ENCODE peak calls at places on chromosome 4, in five cellular contexts. V is suprapubic skin, K is breast epithelium, F is transverse colon, Z is esophagus squamous epithelium. D is an unnamed sample.

GRCh38 chr4:39745920-39746319 is 48.0 kb downstream of the UBE2K start:
- DNase-seq in F (no peak), K (no peak), Z (no peak), V (no peak), D (no peak)

GRCh38 chr4:30912098-30912719 is 192.0 kb downstream of the PCDH7 start:
- DNase-seq in V (no peak), K (no peak), Z (no peak), F (no peak), D (no peak)

GRCh38 chr4:155060419-155060818 is 148.0 kb upstream of the NPY2R start:
- DNase-seq in V (no peak), Z (no peak), K (no peak), F (no peak), D (no peak)

GRCh38 chr4:107893171-107894137 is 37.9 kb upstream of the CYP2U1 start:
- DNase-seq in F (no peak), Z (no peak), V (no peak), K (no peak), D (no peak)

GRCh38 chr4:73299548-73300280 is 41.1 kb upstream of the ANKRD17 start:
- DNase-seq in V (no peak), Z (no peak), K (no peak), F (no peak), D (no peak)

GRCh38 chr4:54855221-54855854 is 197.6 kb downstream of the KIT start:
- DNase-seq in Z (no peak), F (no peak), K (peak), V (no peak), D (no peak)

GRCh38 chr4:74623041-74623440 is 171.3 kb downstream of the BTC start:
- DNase-seq in Z (no peak), K (no peak), F (peak), V (no peak), D (no peak)

GRCh38 chr4:78481180-78481579 is 70.4 kb upstream of the ANXA3 start:
- DNase-seq in K (no peak), Z (no peak), F (no peak), V (no peak), D (no peak)

GRCh38 chr4:22695917-22696316 is 3.2 kb downstream of the GBA3 start:
- DNase-seq in F (peak), V (no peak), Z (no peak), K (no peak), D (no peak)

GRCh38 chr4:124703154-124703553 is 9.4 kb downstream of the ANKRD50 start:
- DNase-seq in F (no peak), K (no peak), V (no peak), Z (no peak), D (no peak)

GRCh38 chr4:40212674-40213504 is 16.1 kb downstream of the RHOH start:
- DNase-seq in V (no peak), F (no peak), K (no peak), Z (no peak), D (no peak)

GRCh38 chr4:174316954-174317353 is 33.2 kb downstream of the CEP44 start:
- DNase-seq in V (no peak), K (no peak), Z (no peak), F (no peak), D (no peak)

GRCh38 chr4:16897991-16898827 is at the start of gene LDB2:
- DNase-seq in F (peak), Z (no peak), V (peak), K (peak), D (peak)

GRCh38 chr4:183658362-183659028 is 490 bp downstream of the RWDD4 start:
- DNase-seq in K (no peak), Z (no peak), F (peak), V (no peak), D (no peak)

GRCh38 chr4:90174622-90175023 is 47.4 kb downstream of the CCSER1 start:
- DNase-seq in K (peak), V (no peak), Z (no peak), F (no peak), D (no peak)

GRCh38 chr4:13299343-13299742 is 184.8 kb downstream of the RAB28 start:
- DNase-seq in V (no peak), K (no peak), Z (no peak), F (no peak), D (no peak)

GRCh38 chr4:98448923-98449322 is 187.7 kb downstream of the RAP1GDS1 start:
- DNase-seq in K (no peak), V (no peak), Z (no peak), F (peak), D (no peak)

GRCh38 chr4:128357286-128357685 is 69.7 kb upstream of the PGRMC2 start:
- DNase-seq in Z (no peak), K (no peak), V (no peak), F (no peak), D (no peak)

GRCh38 chr4:2934813-2935761 is 28.1 kb downstream of the NOP14 start:
- DNase-seq in K (peak), Z (peak), V (peak), F (peak), D (peak)
- TF ChIP-seq POLR2A in K (peak), Z (peak), V (peak), F (peak), D (peak)

GRCh38 chr4:142161093-142161492 is 524.7 kb downstream of the IL15 start:
- DNase-seq in F (no peak), K (no peak), Z (no peak), V (no peak), D (no peak)

GRCh38 chr4:142169216-142169615 is 532.8 kb downstream of the IL15 start:
- DNase-seq in K (no peak), F (no peak), Z (no peak), V (no peak), D (no peak)

GRCh38 chr4:142168181-142168580 is 531.8 kb downstream of the IL15 start:
- DNase-seq in V (no peak), K (no peak), F (no peak), Z (no peak), D (no peak)

GRCh38 chr4:142160509-142160908 is 524.1 kb downstream of the IL15 start:
- DNase-seq in V (no peak), K (no peak), Z (no peak), F (no peak), D (no peak)

DNA sequence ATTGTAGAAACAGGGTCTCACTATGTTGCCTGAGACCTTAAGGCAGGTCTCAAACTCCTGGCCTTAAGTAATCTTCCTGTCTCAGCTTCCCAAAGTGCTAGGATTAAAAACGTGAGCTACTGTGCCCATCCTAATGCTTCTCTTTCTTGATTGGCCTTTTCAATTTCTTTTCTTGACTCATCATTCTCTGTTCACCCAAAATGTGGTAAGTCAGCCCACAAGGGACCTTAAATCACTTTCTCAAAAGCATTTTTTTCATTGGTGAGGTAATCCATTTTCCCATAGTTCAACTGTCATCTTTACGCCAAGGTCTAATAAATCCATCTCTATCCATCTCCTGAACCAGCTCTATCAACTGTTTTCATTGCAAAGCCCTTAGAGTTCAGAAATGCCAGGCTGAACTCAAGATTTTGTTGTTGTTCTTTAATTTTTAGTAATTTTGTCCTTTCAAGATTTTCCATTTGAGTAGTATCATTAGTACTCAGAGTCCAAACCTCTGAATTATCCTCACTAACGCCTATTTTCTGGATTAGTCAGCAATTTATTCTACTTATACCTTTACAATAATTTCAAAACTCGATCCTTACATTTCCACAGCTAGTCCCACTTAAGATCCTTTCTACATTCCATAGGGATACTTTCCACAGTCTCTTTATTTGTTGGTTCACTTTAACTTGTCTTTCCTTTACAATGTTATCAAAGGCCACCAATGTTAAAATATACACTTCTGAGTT is 528.6 kb downstream of the IL15 start:
- DNase-seq in Z (no peak), V (no peak), K (no peak), F (no peak), D (no peak)
- H3K4me3 ChIP-seq in Z (no peak), V (no peak), K (no peak), F (no peak), D (no peak)

DNA sequence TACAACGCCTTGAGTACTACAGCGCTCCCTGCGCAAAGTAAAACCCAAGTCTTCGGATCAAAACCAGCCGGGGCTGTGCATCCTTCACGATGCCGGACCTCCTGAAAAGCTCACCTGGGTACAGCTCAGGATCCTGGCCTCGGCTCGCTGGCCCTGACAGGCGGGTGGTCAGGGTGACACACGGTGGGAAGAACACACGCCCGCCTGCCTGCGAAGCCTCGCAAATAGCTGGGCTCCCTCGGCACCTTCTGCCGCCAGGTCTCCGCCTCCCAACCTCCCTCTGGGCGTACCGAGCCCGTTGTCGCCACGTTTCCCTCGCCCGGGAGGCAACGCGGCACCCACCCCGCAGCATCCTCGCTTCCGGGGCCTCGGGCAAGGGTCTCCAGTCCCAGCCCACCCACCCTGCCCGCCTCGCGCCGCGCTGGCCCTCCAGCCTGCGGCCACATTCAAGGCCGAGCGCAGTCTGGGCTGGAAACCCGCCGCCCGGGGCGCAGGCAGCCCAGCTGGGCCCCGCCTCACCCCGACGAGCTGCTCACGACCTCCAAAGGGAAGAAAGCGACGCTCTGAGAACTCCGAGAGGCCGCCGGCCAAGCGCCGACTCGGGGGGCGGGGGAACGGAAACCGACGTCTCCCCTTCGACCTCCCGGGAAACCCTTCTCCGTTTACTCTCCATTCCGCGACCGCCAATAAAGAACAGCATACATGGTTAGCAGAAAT is 542 bp downstream of the PPM1K start:
- DNase-seq in Z (peak), K (peak), V (peak), F (peak), D (peak)
- TF ChIP-seq POLR2A in Z (no peak), K (no peak), V (no peak), F (no peak), D (no peak)

DNA sequence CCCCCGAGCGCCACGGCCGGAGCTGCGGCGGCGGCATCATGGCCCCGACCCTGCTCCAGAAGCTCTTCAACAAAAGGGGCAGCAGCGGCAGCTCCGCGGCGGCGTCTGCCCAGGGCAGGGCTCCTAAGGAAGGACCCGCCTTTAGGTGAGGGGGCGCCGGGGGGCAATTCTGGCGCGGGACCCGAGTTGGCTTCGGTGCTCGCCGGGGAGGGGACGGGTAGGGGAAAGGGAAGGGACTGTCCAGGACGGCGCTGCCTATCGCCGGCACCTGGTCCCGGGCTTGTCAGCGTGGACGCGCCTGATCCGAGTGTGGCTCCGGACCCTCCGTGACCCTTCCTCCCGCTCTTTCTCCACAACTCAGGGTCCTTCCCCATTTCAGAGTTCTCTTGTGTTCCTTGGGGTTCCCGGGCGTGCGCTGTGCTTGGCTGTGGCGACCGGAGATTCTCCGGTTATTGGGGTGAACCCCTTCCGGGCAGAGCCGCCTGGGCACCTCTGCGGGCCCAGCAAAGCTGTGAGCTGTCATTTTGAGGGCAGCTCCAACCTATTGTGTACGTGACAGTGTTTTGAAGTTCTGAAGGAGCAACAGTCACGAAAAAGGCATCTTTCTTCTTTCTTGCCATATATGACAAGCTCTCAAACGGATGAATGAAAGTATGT is 477 bp downstream of the FNIP2 start:
- DNase-seq in Z (no peak), F (peak), V (peak), K (no peak), D (peak)
- H3K4me3 ChIP-seq in Z (peak), F (peak), V (peak), K (peak), D (peak)

GRCh38 chr4:126991965-126992364 is 640.8 kb upstream of the INTU start:
- DNase-seq in K (no peak), V (no peak), Z (no peak), F (no peak), D (no peak)

GRCh38 chr4:126993351-126993750 is 639.4 kb upstream of the INTU start:
- DNase-seq in K (no peak), F (no peak), Z (no peak), V (no peak), D (no peak)

GRCh38 chr4:127000090-127000489 is 632.7 kb upstream of the INTU start:
- DNase-seq in V (no peak), Z (no peak), K (no peak), F (no peak), D (no peak)

GRCh38 chr4:126992910-126993309 is 639.8 kb upstream of the INTU start:
- DNase-seq in K (no peak), Z (no peak), V (no peak), F (no peak), D (no peak)

GRCh38 chr4:126995235-126995634 is 637.5 kb upstream of the INTU start:
- DNase-seq in F (no peak), V (no peak), K (no peak), Z (no peak), D (no peak)
- TF ChIP-seq POLR2A in F (no peak), V (no peak), K (no peak), Z (no peak), D (no peak)

DNA sequence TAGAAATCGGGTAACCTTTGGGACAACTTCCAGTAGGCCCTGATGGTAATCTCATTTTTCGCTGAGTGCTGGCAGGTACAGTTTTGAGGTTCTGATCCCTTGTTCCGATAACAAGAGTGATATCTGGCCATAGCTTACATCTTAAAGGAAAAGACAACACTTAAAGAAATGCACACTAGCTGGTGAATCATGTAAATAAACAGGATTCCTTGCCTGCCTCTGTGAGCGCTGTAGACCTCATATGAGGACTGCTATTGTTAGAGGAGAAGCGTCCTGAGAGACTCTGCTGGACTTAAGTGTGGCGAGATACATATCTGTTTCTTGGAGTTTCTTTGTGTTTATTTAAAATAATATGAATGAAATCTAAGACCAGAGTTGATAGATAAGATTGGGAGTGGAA is 149.3 kb upstream of the SLC4A4 start:
- DNase-seq in Z (no peak), F (no peak), K (no peak), V (no peak), D (no peak)
- H3K4me3 ChIP-seq in Z (no peak), F (peak), K (no peak), V (no peak), D (no peak)

GRCh38 chr4:146087856-146088255 is 87.7 kb upstream of the LSM6 start:
- DNase-seq in K (no peak), F (no peak), Z (no peak), V (no peak), D (no peak)
- TF ChIP-seq POLR2A in K (no peak), F (no peak), Z (no peak), V (no peak), D (no peak)

GRCh38 chr4:1748465-1748995 is 27.2 kb downstream of the TACC3 start:
- DNase-seq in F (peak), Z (no peak), K (no peak), V (no peak), D (no peak)
- H3K4me3 ChIP-seq in F (no peak), Z (no peak), K (no peak), V (no peak), D (no peak)

GRCh38 chr4:87057835-87058234 is 123.0 kb downstream of the AFF1 start:
- DNase-seq in K (no peak), Z (no peak), F (no peak), V (no peak), D (no peak)

GRCh38 chr4:87056884-87057283 is 122.1 kb downstream of the AFF1 start:
- DNase-seq in K (no peak), Z (no peak), F (peak), V (no peak), D (no peak)

GRCh38 chr4:87058272-87059073 is 123.7 kb downstream of the AFF1 start:
- DNase-seq in V (no peak), F (no peak), K (no peak), Z (no peak), D (no peak)

GRCh38 chr4:87065016-87065415 is 130.2 kb downstream of the AFF1 start:
- DNase-seq in Z (no peak), K (no peak), V (no peak), F (no peak), D (no peak)

DNA sequence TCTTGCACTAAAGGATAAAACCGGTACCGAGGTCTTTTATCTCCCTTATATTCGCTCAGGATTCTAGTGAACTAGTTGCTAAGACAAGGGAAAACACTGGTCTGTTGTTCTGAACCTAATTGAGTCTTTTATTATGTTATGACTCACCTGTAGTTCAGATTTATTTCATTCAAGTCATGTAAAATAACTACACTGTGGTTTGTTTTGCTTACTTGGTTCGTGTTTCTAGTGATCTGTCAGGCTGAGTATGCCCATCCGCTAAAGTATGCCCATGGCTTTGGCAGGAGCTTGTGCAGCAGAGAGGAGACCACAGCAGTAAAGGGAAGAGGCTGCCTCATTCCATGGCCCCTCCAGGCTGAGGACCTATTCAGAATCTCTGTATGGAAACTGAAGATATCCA is 126.1 kb downstream of the AFF1 start:
- DNase-seq in V (no peak), K (no peak), F (no peak), Z (no peak), D (no peak)
- TF ChIP-seq POLR2A in V (no peak), K (no peak), F (no peak), Z (no peak), D (no peak)

D was measured in lower leg skin.